ENCODE peak calls at places on chromosomes 7 and 10, in four cellular contexts. P is body of pancreas, D is stomach, G is adrenal gland. B is an unnamed sample.

GRCh38 chr10:118978316-118978997 is 51.1 kb upstream of the NANOS1 start:
- DNase-seq in P (no peak), G (no peak), D (no peak), B (no peak)

GRCh38 chr7:28955723-28956607 is 2.2 kb downstream of the TRIL start:
- DNase-seq in G (peak; percentile 53), D (peak; percentile 91), P (peak; percentile 89), B (peak; percentile 44)

GRCh38 chr10:44102726-44103255 is 282.1 kb downstream of the CXCL12 start:
- DNase-seq in D (no peak), P (no peak), G (no peak), B (no peak)

GRCh38 chr10:123945506-123945905 is 53.9 kb upstream of the CPXM2 start:
- DNase-seq in P (no peak), D (no peak), G (no peak), B (no peak)

GRCh38 chr10:986881-987634 is 1.2 kb upstream of the GTPBP4 start:
- DNase-seq in G (no peak), D (no peak), P (no peak), B (no peak)

GRCh38 chr10:43843331-43844101 is 194.8 kb upstream of the ZNF32 start:
- DNase-seq in D (no peak), P (no peak), G (no peak), B (peak; percentile 62)

GRCh38 chr7:25391295-25391861 is 163.1 kb upstream of the NPVF start:
- DNase-seq in G (no peak), P (no peak), D (no peak), B (no peak)

GRCh38 chr10:85786401-85786899 is 580.1 kb downstream of the GRID1 start:
- DNase-seq in G (no peak), P (no peak), D (no peak), B (no peak)

GRCh38 chr10:20110435-20111119 is 294.3 kb downstream of the PLXDC2 start:
- DNase-seq in P (no peak), G (peak; percentile 11), D (no peak), B (no peak)

GRCh38 chr10:110444009-110444347 is 53.7 kb upstream of the DUSP5 start:
- DNase-seq in G (no peak), P (no peak), D (no peak), B (no peak)

GRCh38 chr10:29240991-29241660 is 47.7 kb upstream of the LYZL1 start:
- DNase-seq in G (no peak), D (no peak), P (no peak), B (no peak)

GRCh38 chr7:82230826-82231581 is 212.6 kb downstream of the CACNA2D1 start:
- DNase-seq in G (no peak), P (no peak), D (no peak), B (no peak)

GRCh38 chr10:110076559-110077318 is 69.0 kb downstream of the ADD3 start:
- DNase-seq in D (no peak), G (peak; percentile 62), P (no peak), B (peak; percentile 50)

GRCh38 chr10:91190876-91191580 is 29.4 kb upstream of the PCGF5 start:
- DNase-seq in P (no peak), D (no peak), G (peak; percentile 56), B (peak; percentile 48)

GRCh38 chr7:151060416-151061234 is 1.2 kb downstream of the SLC4A2 start:
- DNase-seq in D (peak; percentile 64), G (peak; percentile 54), P (peak; percentile 53), B (no peak)

GRCh38 chr7:150370612-150371071 is 2.0 kb downstream of the REPIN1 start:
- DNase-seq in D (no peak), P (no peak), G (no peak), B (no peak)

GRCh38 chr10:96585726-96586418 is 940 bp downstream of the TM9SF3 start:
- DNase-seq in P (no peak), D (no peak), G (no peak), B (no peak)

GRCh38 chr10:84613336-84614021 is 285.1 kb downstream of the CCSER2 start:
- DNase-seq in P (peak; percentile 26), D (no peak), G (peak; percentile 1), B (no peak)

GRCh38 chr7:157827863-157828160 is 491.0 kb downstream of the DNAJB6 start:
- DNase-seq in P (no peak), D (no peak), G (no peak), B (no peak)

GRCh38 chr10:102421645-102422585 is 1.3 kb downstream of the FBXL15 start:
- DNase-seq in G (peak; percentile 75), D (peak; percentile 67), P (peak; percentile 71), B (no peak)

GRCh38 chr7:73822319-73823173 is 8.2 kb upstream of the CLDN4 start:
- DNase-seq in G (peak; percentile 95), D (no peak), P (no peak), B (peak; percentile 53)

GRCh38 chr7:93245525-93246432 is 13.6 kb downstream of the VPS50 start:
- DNase-seq in P (no peak), D (no peak), G (no peak), B (no peak)

GRCh38 chr10:69123306-69123746 is 652 bp upstream of the VPS26A start:
- DNase-seq in G (peak; percentile 61), P (no peak), D (peak; percentile 58), B (no peak)

GRCh38 chr10:37856881-37857286 is 526 bp downstream of the ZNF248 start:
- DNase-seq in D (peak; percentile 27), P (peak; percentile 32), G (peak; percentile 48), B (peak; percentile 15)

GRCh38 chr10:121926669-121927360 is 1.0 kb downstream of the ATE1 start:
- DNase-seq in G (no peak), P (no peak), D (no peak), B (no peak)

GRCh38 chr7:33764752-33765451 is 140.4 kb upstream of the BMPER start:
- DNase-seq in D (peak; percentile 34), P (no peak), G (peak; percentile 23), B (no peak)

GRCh38 chr7:109375857-109376256 is 806.2 kb downstream of the DNAJB9 start:
- DNase-seq in D (no peak), P (no peak), G (no peak), B (no peak)

GRCh38 chr7:126727930-126728331 is 524.8 kb downstream of the GRM8 start:
- DNase-seq in P (no peak), D (no peak), G (no peak), B (no peak)

GRCh38 chr10:1048349-1048731 is 579 bp downstream of the IDI1 start:
- DNase-seq in G (peak; percentile 73), P (peak; percentile 52), D (no peak), B (peak; percentile 41)

GRCh38 chr7:472640-472957 is 47.0 kb downstream of the PDGFA start:
- DNase-seq in P (no peak), D (no peak), G (no peak), B (no peak)

GRCh38 chr10:81127931-81128330 is 590.2 kb downstream of the SH2D4B start:
- DNase-seq in G (no peak), P (no peak), D (no peak), B (no peak)

GRCh38 chr10:74039561-74040145 is 41.7 kb downstream of the VCL start:
- DNase-seq in P (no peak), D (no peak), G (no peak), B (peak; percentile 78)

GRCh38 chr10:132413226-132414205 is 16.5 kb downstream of the PWWP2B start:
- DNase-seq in D (no peak), G (peak; percentile 81), P (no peak), B (no peak)

GRCh38 chr7:108146070-108146842 is 16.1 kb upstream of the LAMB4 start:
- DNase-seq in D (peak; percentile 59), G (peak; percentile 62), P (peak; percentile 48), B (peak; percentile 12)

GRCh38 chr10:113471241-113471996 is 81.4 kb upstream of the HABP2 start:
- DNase-seq in D (no peak), G (no peak), P (no peak), B (no peak)

GRCh38 chr7:84941291-84941690 is 245.6 kb downstream of the SEMA3D start:
- DNase-seq in G (no peak), P (no peak), D (no peak), B (no peak)

GRCh38 chr10:99930731-99931550 is 78.8 kb downstream of the DNMBP start:
- DNase-seq in D (peak; percentile 91), P (peak; percentile 93), G (no peak), B (no peak)
- TF ChIP-seq POLR2A in D (no peak), P (peak; percentile 93), G (no peak), B (no peak)

DNA sequence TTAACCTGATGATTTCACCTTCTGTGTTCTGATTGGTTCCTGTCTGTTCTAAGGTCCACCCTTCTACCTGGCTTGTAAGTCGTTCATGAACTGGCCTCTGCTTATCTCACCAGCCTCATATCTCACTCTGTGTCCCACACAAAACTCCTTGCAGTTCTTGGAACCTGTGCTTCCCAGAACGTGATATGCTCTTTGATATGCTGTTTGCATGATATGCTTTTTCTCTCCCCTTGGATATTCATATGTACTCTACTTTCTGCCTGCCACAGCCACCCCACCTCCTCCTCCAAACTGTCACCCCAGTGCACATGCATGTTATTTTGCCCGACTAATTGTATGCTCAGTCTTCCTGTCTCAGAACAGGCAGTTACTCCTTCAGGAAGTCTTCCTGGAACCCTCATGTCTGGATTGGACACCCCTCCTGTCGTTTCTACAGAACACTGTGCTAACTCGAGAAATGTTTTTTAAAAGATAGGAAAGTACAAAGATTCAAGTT is 1.9 kb upstream of the ITPRIP start:
- DNase-seq in G (no peak), P (peak; percentile 56), D (no peak), B (no peak)
- TF ChIP-seq POLR2A in G (no peak), P (no peak), D (no peak), B (no peak)

GRCh38 chr7:32494946-32495297 is 367 bp upstream of the AVL9 start:
- DNase-seq in P (no peak), G (no peak), D (no peak), B (no peak)
- TF ChIP-seq POLR2A in P (peak; percentile 42), G (no peak), D (no peak), B (no peak)

GRCh38 chr7:122886357-122887081 is at the start of gene CADPS2:
- DNase-seq in P (peak; percentile 92), G (peak; percentile 92), D (peak; percentile 90), B (peak; percentile 53)
- TF ChIP-seq POLR2A in P (peak; percentile 87), G (peak; percentile 68), D (no peak), B (peak; percentile 46)

DNA sequence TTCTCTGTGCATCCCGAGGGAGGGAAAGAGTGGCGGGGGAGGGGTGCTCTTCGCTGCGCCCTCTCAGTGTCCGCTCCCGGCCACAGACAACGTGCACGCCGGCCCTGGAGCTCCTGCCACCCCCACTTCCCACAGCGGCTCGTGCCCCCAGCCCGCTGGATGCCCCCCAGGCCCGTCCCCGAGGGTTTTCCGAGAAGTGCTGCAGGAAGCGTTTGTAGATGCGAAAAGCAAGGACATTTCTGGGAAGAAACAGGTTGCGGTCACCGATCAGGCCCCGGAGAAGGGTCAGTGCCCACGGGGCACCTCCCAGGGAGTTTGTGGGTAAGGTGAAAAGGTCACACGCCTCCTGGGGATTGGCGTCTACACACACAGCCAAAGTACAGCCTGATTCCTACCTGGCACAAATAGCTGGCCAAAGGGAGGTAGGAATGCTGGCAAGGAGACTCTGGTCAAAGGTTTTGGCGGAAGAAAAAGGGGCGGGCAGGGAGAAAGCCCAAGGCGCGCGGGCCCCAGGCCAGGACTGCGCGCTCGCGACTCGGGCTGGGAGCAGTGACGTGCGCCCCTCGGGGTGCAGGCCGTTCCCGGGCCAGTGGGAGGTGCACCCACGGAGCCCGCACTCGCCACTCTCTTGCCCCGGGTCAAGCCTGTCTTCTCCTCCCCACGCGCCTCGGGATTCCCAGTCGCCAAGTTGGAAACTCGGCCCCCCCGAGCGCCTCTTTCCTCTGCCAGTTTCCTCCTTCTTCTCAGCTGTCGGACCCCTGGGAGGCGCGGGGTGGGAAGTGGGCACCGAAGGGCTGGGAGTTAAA is 1.5 kb upstream of the NRP1 start:
- DNase-seq in D (peak; percentile 69), G (peak; percentile 54), P (peak; percentile 74), B (peak; percentile 36)
- TF ChIP-seq POLR2A in D (no peak), G (no peak), P (peak; percentile 64), B (peak; percentile 40)

B was measured in gastrocnemius medialis.